ENCODE peak calls at places on chromosomes 2 and 18, in four cellular contexts. T is NCI-H2081, Y is right atrium auricular region, G is AG10803. E is an unnamed sample.

GRCh38 chr2:241798081-241798630 is 10.8 kb upstream of the NEU4 start:
- DNase-seq in Y (peak), T (no peak), G (no peak), E (no peak)

GRCh38 chr2:30684546-30684945 is 122.7 kb downstream of the CAPN13 start:
- DNase-seq in Y (no peak), T (no peak), G (peak), E (no peak)

GRCh38 chr2:230909841-230910545 is 15.0 kb downstream of the GPR55 start:
- DNase-seq in T (no peak), Y (no peak), G (no peak), E (no peak)

GRCh38 chr2:100818003-100818605 is 1.8 kb upstream of the NPAS2 start:
- DNase-seq in Y (no peak), T (no peak), G (no peak), E (no peak)

GRCh38 chr2:101622633-101623521 is 74.6 kb upstream of the MAP4K4 start:
- DNase-seq in G (no peak), Y (no peak), T (no peak), E (no peak)

GRCh38 chr2:54946220-54946568 is 104.1 kb downstream of the RTN4 start:
- DNase-seq in G (no peak), T (no peak), Y (no peak), E (no peak)

GRCh38 chr18:48318481-48318880 is 90.7 kb downstream of the ZBTB7C start:
- DNase-seq in G (no peak), Y (no peak), T (peak), E (no peak)

GRCh38 chr18:13137041-13137938 is 81.3 kb upstream of the LDLRAD4 start:
- DNase-seq in T (no peak), G (no peak), Y (no peak), E (no peak)

GRCh38 chr2:220143336-220143735 is 515.9 kb downstream of the SLC4A3 start:
- DNase-seq in G (peak), Y (no peak), T (no peak), E (peak)

GRCh38 chr18:10715791-10716190 is 190.0 kb downstream of the NAPG start:
- DNase-seq in T (no peak), G (peak), Y (no peak), E (peak)

GRCh38 chr18:55732227-55733106 is 144.5 kb upstream of the TCF4 start:
- DNase-seq in T (no peak), G (peak), Y (no peak), E (no peak)

GRCh38 chr2:73021371-73022010 is 50.0 kb downstream of the SFXN5 start:
- DNase-seq in Y (no peak), G (no peak), T (no peak), E (no peak)

GRCh38 chr2:236776695-236777251 is 207.1 kb downstream of the ACKR3 start:
- DNase-seq in T (no peak), Y (no peak), G (peak), E (peak)

GRCh38 chr2:8312861-8313768 is 368.7 kb upstream of the ID2 start:
- DNase-seq in Y (no peak), G (no peak), T (no peak), E (no peak)

E was measured in SK-MEL-5.